ENCODE peak calls at places on chromosomes 1 and 21, in six cellular contexts. L is endodermal cell, R is tibial artery, F is fibroblast of lung, G is tibial nerve, A is ovary. P is an unnamed sample.

GRCh38 chr1:157274698-157275534 is 136.7 kb upstream of the ETV3 start:
- DNase-seq in F (peak; percentile 60), L (peak; percentile 24), R (no peak), G (no peak), A (no peak), P (no peak)

GRCh38 chr1:30817083-30817450 is 59.5 kb upstream of the LAPTM5 start:
- DNase-seq in G (no peak), L (no peak), A (no peak), F (no peak), R (no peak), P (no peak)

GRCh38 chr1:240058049-240058448 is 33.6 kb upstream of the FMN2 start:
- DNase-seq in R (no peak), F (no peak), G (no peak), L (peak; percentile 24), A (no peak), P (no peak)

GRCh38 chr21:32382108-32382601 is 10.7 kb downstream of the URB1 start:
- DNase-seq in R (no peak), G (no peak), A (no peak), F (peak; percentile 92), L (no peak), P (no peak)

GRCh38 chr1:35499652-35500176 is 57.5 kb downstream of the KIAA0319L start:
- DNase-seq in F (peak; percentile 6), R (no peak), G (no peak), L (peak; percentile 51), A (no peak), P (no peak)

GRCh38 chr1:109716121-109716520 is 4.1 kb downstream of the GSTM5 start:
- DNase-seq in F (no peak), L (no peak), R (no peak), G (no peak), A (peak; percentile 63), P (no peak)

GRCh38 chr21:33414068-33414467 is 10.9 kb downstream of the IFNGR2 start:
- DNase-seq in F (no peak), L (peak; percentile 62), G (no peak), R (no peak), A (no peak), P (no peak)

GRCh38 chr1:205486258-205486657 is 18.2 kb upstream of the CDK18 start:
- DNase-seq in A (no peak), R (no peak), L (no peak), G (no peak), F (no peak), P (no peak)

GRCh38 chr1:6438047-6438525 is 13.5 kb downstream of the ESPN start:
- DNase-seq in A (peak; percentile 68), F (peak; percentile 26), L (peak; percentile 97), R (peak; percentile 64), G (peak; percentile 70), P (no peak)

GRCh38 chr1:231116741-231117140 is 45.1 kb upstream of the TRIM67 start:
- DNase-seq in G (no peak), F (no peak), L (no peak), R (no peak), A (no peak), P (no peak)

GRCh38 chr21:39363607-39364555 is 15.0 kb upstream of the HMGN1 start:
- DNase-seq in F (no peak), L (no peak), R (no peak), G (no peak), A (no peak), P (no peak)

GRCh38 chr1:223846668-223847007 is 891 bp upstream of the TP53BP2 start:
- DNase-seq in F (no peak), G (no peak), R (no peak), L (peak; percentile 61), A (peak; percentile 58), P (no peak)

GRCh38 chr1:161956097-161956496 is 67.6 kb downstream of the OLFML2B start:
- DNase-seq in L (no peak), R (no peak), A (no peak), G (no peak), F (peak; percentile 71), P (no peak)

GRCh38 chr1:9125325-9125724 is 3.6 kb downstream of the GPR157 start:
- DNase-seq in R (no peak), F (no peak), A (no peak), G (no peak), L (no peak), P (no peak)

GRCh38 chr1:110615548-110616130 is 9.5 kb upstream of the KCNA2 start:
- DNase-seq in A (peak; percentile 55), L (peak; percentile 93), G (peak; percentile 74), F (peak; percentile 34), R (peak; percentile 54), P (no peak)

GRCh38 chr1:153536618-153537375 is 1.0 kb upstream of the S100A6 start:
- DNase-seq in L (peak; percentile 47), R (peak; percentile 43), A (no peak), G (no peak), F (no peak), P (no peak)

GRCh38 chr21:36548866-36549265 is 68.9 kb upstream of the CLDN14 start:
- DNase-seq in L (no peak), F (no peak), A (no peak), G (no peak), R (no peak), P (no peak)

GRCh38 chr21:38333290-38334272 is 76.8 kb downstream of the KCNJ15 start:
- DNase-seq in R (no peak), G (no peak), A (no peak), L (peak; percentile 57), F (no peak), P (no peak)

GRCh38 chr1:224911217-224911616 is 18.3 kb upstream of the DNAH14 start:
- DNase-seq in A (no peak), F (no peak), L (no peak), G (no peak), R (no peak), P (no peak)

GRCh38 chr1:164785841-164786534 is 227.0 kb downstream of the PBX1 start:
- DNase-seq in L (no peak), F (peak; percentile 27), G (no peak), R (no peak), A (no peak), P (no peak)

GRCh38 chr1:183105449-183105848 is 80.6 kb upstream of the LAMC2 start:
- DNase-seq in R (no peak), L (no peak), G (no peak), A (no peak), F (peak; percentile 77), P (no peak)

GRCh38 chr1:183101081-183101480 is 77.9 kb downstream of the LAMC1 start:
- DNase-seq in R (no peak), F (peak; percentile 53), A (no peak), L (no peak), G (no peak), P (no peak)

GRCh38 chr1:183103141-183103540 is 79.9 kb downstream of the LAMC1 start:
- DNase-seq in R (no peak), L (no peak), A (peak; percentile 18), G (no peak), F (no peak), P (no peak)

GRCh38 chr1:183101841-183102276 is 78.6 kb downstream of the LAMC1 start:
- DNase-seq in G (no peak), R (no peak), L (no peak), A (no peak), F (no peak), P (no peak)

GRCh38 chr1:183103577-183103976 is 80.4 kb downstream of the LAMC1 start:
- DNase-seq in A (no peak), F (no peak), L (no peak), R (no peak), G (no peak), P (no peak)
- H3K4me1 ChIP-seq in A (peaks cover 8% of the 10 kb centered on the region), F (peaks cover 17% of the 10 kb centered on the region), L (no peaks in the 10 kb centered on the region), R (peaks cover 27% of the 10 kb centered on the region), G (peaks cover 42% of the 10 kb centered on the region), P (peaks cover 2% of the 10 kb centered on the region)

GRCh38 chr1:186680031-186681012 is at the start of gene PTGS2:
- DNase-seq in F (peak; percentile 94), R (peak; percentile 88), L (peak; percentile 95), G (peak; percentile 70), A (peak; percentile 66), P (peak; percentile 63)

GRCh38 chr1:186681806-186682205 is 1.6 kb upstream of the PTGS2 start:
- DNase-seq in A (no peak), R (no peak), L (no peak), F (peak; percentile 24), G (no peak), P (no peak)

GRCh38 chr1:186683637-186684410 is 3.6 kb upstream of the PTGS2 start:
- DNase-seq in L (no peak), F (no peak), G (no peak), R (no peak), A (no peak), P (no peak)

GRCh38 chr1:186681136-186681535 is 913 bp upstream of the PTGS2 start:
- DNase-seq in G (no peak), R (no peak), F (no peak), A (no peak), L (no peak), P (no peak)

DNA sequence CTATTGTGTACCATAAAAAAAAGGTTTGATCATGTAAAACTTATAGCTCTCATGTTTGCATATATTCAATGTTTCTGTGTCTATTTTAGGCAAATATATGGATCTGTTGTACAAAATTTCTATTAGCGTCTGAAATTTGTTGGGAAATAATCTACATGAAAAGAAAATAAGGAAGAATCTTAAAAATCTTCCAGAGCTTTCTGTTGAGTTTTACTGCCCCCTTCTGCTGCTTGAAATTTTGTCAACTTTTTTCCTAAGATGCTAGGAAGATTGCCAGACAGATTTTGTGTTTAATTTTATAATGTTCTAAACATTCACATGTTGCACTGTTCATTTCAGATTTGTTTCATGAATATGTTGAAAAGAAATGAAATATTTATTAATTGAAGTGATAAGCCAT is 2.5 kb upstream of the PTGS2 start:
- DNase-seq in F (peak; percentile 21), G (no peak), R (no peak), L (no peak), A (no peak), P (no peak)
- H3K27ac ChIP-seq in F (peak overlapping the region; percentile 36), G (no peak overlapping the region), R (no peak overlapping the region), L (no peak overlapping the region), A (no peak overlapping the region), P (no peak overlapping the region)

DNA sequence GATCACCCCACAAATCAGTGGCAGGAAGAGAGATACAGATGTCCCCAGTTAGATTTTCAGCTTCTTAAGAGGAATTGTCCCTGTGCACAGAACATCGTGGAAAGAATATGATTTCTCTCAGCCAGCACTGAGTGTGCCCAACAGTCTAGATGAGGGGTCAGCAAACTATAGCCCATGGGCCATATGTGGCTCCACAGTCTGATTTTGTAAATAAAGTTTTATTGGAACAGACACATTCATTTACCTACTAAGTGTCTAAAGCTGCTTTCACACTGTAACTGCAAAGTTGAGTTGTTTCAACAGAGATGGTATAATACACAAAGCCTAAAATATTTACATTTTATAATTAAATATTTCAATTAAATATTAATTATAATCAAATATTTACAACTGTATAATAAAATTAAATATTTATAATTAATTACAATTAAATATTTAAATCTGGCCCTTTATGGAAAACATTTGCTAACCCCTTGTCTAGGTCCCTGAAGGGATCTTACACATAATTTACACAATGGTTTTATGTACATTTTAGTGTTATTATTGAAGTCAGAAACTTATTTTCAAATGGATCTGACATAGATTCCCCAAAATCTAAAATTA is 407.6 kb downstream of the PTPRU start:
- DNase-seq in R (no peak), A (no peak), G (no peak), L (peak; percentile 5), F (no peak), P (no peak)
- H3K4me3 ChIP-seq in R (no peak overlapping the region), A (no peak overlapping the region), G (no peak overlapping the region), L (no peak overlapping the region), F (no peak overlapping the region), P (no peak overlapping the region)

DNA sequence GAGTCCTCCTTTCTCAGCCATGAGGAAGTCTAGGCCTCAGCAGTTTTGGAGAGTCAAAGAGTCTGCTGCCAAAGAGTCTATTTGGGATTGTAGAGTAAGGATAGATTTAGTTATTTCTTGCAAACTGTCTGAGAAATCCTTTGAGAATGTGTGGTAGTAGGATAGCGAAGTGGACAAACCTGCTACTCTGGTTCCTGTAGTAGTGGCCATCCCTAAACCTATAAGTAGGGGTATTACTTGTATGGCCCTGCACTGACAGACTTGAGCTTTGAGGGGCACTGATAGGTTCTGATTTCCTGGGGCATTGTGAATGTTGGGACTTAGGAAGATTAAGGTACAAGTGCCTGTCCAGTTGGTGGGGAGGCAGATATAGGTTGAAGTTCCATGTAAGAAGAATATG is 115.9 kb upstream of the SGIP1 start:
- DNase-seq in F (no peak), L (no peak), G (no peak), R (no peak), A (no peak), P (no peak)
- H3K4me1 ChIP-seq in F (no peaks in the 10 kb centered on the region), L (peaks cover 3% of the 10 kb centered on the region), G (no peaks in the 10 kb centered on the region), R (no peaks in the 10 kb centered on the region), A (peaks cover 1% of the 10 kb centered on the region), P (peaks cover under 1% of the 10 kb centered on the region)

P was measured in iPS DF 6.9.